ENCODE peak calls at places on chromosome 18, in five cellular contexts. V is GM13977; W is activated CD4-positive, alpha-beta T cell treated with anti-CD3 and anti-CD28 coated beads for 24 hours; F is ascending aorta; I is frontal cortex. L is an unnamed sample.
A peak's percentile ranks its signal among the peaks of the same experiment; 100 is the strongest.

GRCh38 chr18:48616484-48617255 is 77.8 kb downstream of the CTIF start:
- DNase-seq in W (no peak), F (no peak), V (no peak), I (no peak), L (no peak)

GRCh38 chr18:30992231-30992630 is 50.3 kb downstream of the DSC3 start:
- DNase-seq in W (no peak), F (no peak), V (no peak), I (no peak), L (no peak)

GRCh38 chr18:58716046-58716766 is 44.9 kb downstream of the MALT1 start:
- DNase-seq in W (peak; percentile 7), F (no peak), I (no peak), V (peak; percentile 44), L (no peak)

GRCh38 chr18:74414951-74415515 is 42.1 kb downstream of the DIPK1C start:
- DNase-seq in W (no peak), F (no peak), V (no peak), I (no peak), L (no peak)

GRCh38 chr18:80229342-80229741 is 18.0 kb downstream of the PARD6G start:
- DNase-seq in V (no peak), F (no peak), I (no peak), W (no peak), L (no peak)

GRCh38 chr18:46771141-46771540 is 14.3 kb upstream of the ST8SIA5 start:
- DNase-seq in I (no peak), F (no peak), W (no peak), V (no peak), L (peak; percentile 25)

GRCh38 chr18:63697261-63697660 is 5.5 kb upstream of the SERPINB11 start:
- DNase-seq in F (no peak), V (no peak), W (no peak), I (no peak), L (no peak)

GRCh38 chr18:47932603-47933002 is 2.1 kb upstream of the SMAD2 start:
- DNase-seq in F (no peak), W (no peak), I (no peak), V (no peak), L (no peak)

GRCh38 chr18:25109484-25109883 is 242.5 kb downstream of the ZNF521 start:
- DNase-seq in I (no peak), F (no peak), V (no peak), W (no peak), L (peak; percentile 63)

GRCh38 chr18:37673196-37673595 is 107.6 kb upstream of the CELF4 start:
- DNase-seq in F (no peak), W (no peak), I (no peak), V (no peak), L (no peak)

GRCh38 chr18:54843302-54843701 is 15.0 kb downstream of the RAB27B start:
- DNase-seq in I (no peak), V (no peak), W (no peak), F (no peak), L (no peak)

GRCh38 chr18:77133920-77134496 is 1.4 kb upstream of the MBP start:
- DNase-seq in F (no peak), W (no peak), I (no peak), V (no peak), L (peak; percentile 1)

L was measured in NCI-H2171 treated with DMSO at 0.1 percent for 48 hours.